ENCODE peak calls at places on chromosomes 4 and X, in six cellular contexts. P, G, D, Y, V and F are unnamed samples.

GRCh38 chr4:89283975-89284556 is 23.5 kb downstream of the GPRIN3 start:
- DNase-seq in Y (no peak), D (no peak), G (no peak), P (no peak), V (no peak), F (no peak)

GRCh38 chr4:78347527-78347926 is 204.0 kb upstream of the ANXA3 start:
- DNase-seq in G (no peak), V (no peak), D (no peak), P (no peak), Y (no peak), F (no peak)

GRCh38 chr4:8009710-8010534 is 70.3 kb upstream of the AFAP1 start:
- DNase-seq in P (no peak), V (no peak), D (no peak), G (no peak), Y (no peak), F (no peak)

GRCh38 chrX:72569786-72570185 is 2.9 kb downstream of the HDAC8 start:
- DNase-seq in G (no peak), V (peak), P (no peak), Y (no peak), D (no peak), F (peak)

GRCh38 chrX:38513087-38513742 is 48.1 kb upstream of the TSPAN7 start:
- DNase-seq in Y (no peak), V (no peak), P (no peak), D (peak), G (no peak), F (no peak)

GRCh38 chr4:185396724-185397402 is at the start of gene ANKRD37:
- DNase-seq in V (peak), G (no peak), D (peak), P (no peak), Y (peak), F (peak)

GRCh38 chr4:14583331-14583730 is 418.9 kb upstream of the CPEB2 start:
- DNase-seq in D (no peak), V (no peak), Y (no peak), G (no peak), P (no peak), F (no peak)

GRCh38 chr4:8233672-8234484 is 34.8 kb downstream of the SH3TC1 start:
- DNase-seq in V (no peak), P (no peak), G (no peak), D (no peak), Y (no peak), F (no peak)

GRCh38 chr4:20305976-20306375 is 54.3 kb downstream of the SLIT2 start:
- DNase-seq in Y (no peak), P (no peak), G (no peak), D (peak), V (peak), F (peak)

GRCh38 chr4:1297023-1297395 is 7.3 kb downstream of the MAEA start:
- DNase-seq in G (no peak), P (no peak), D (no peak), V (no peak), Y (no peak), F (no peak)

GRCh38 chrX:39688576-39689373 is 409.0 kb downstream of the BCOR start:
- DNase-seq in G (peak), V (peak), Y (peak), P (no peak), D (peak), F (peak)

GRCh38 chr4:72295966-72296557 is 264.3 kb downstream of the NPFFR2 start:
- DNase-seq in D (peak), Y (no peak), V (peak), P (no peak), G (peak), F (peak)

GRCh38 chr4:53899544-53900274 is 164.7 kb downstream of the CHIC2 start:
- DNase-seq in Y (no peak), P (no peak), V (peak), D (no peak), G (no peak), F (peak)

GRCh38 chr4:39458505-39459300 is at the start of the genes LIAS and RPL9:
- DNase-seq in V (peak), G (peak), Y (peak), P (peak), D (peak), F (peak)

GRCh38 chr4:41539711-41540110 is 1.8 kb downstream of the LIMCH1 start:
- DNase-seq in V (no peak), P (no peak), D (peak), Y (no peak), G (no peak), F (no peak)

GRCh38 chrX:20252392-20253231 is 14.1 kb downstream of the RPS6KA3 start:
- DNase-seq in G (no peak), V (peak), P (peak), D (peak), Y (peak), F (peak)

GRCh38 chrX:9807355-9808182 is 21.3 kb downstream of the SHROOM2 start:
- DNase-seq in Y (no peak), D (no peak), P (no peak), G (no peak), V (no peak), F (no peak)

GRCh38 chr4:336099-336892 is 1.3 kb upstream of the ZNF141 start:
- DNase-seq in Y (peak), P (no peak), D (peak), V (peak), G (peak), F (no peak)

GRCh38 chrX:36534900-36535299 is 473.3 kb upstream of the FAM47C start:
- DNase-seq in G (no peak), D (no peak), V (no peak), Y (peak), P (no peak), F (no peak)

GRCh38 chr4:41413670-41414069 is 124.3 kb upstream of the LIMCH1 start:
- DNase-seq in Y (no peak), D (no peak), G (no peak), P (no peak), V (peak), F (no peak)

GRCh38 chr4:112765317-112765989 is 128.5 kb downstream of the LARP7 start:
- DNase-seq in D (peak), P (peak), G (peak), Y (no peak), V (peak), F (peak)

GRCh38 chr4:797066-797465 is 28.9 kb downstream of the CPLX1 start:
- DNase-seq in G (no peak), Y (no peak), V (no peak), P (no peak), D (no peak), F (no peak)

DNA sequence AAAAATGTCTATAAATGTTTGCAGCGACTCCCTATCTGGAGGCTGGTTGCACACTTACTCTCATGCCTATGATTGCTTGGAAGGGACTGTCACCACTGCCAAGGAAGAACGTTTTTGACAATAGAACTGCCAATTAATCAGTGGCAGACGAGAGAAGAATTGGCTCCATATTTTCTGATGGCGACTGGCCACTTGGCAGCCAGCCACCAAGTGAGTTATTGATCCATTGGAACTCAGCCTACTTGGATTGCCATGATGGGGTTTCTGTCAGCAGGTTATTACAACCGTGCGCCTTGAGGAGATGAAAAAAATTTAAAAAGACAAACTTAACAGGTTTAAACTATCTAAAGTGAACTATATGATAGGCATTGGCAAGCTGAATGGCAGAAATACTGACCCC is 47.4 kb downstream of the LINC00632 start:
- DNase-seq in D (no peak), V (no peak), P (no peak), Y (no peak), G (no peak), F (no peak)
- H3K14ac ChIP-seq in D (no peak), V (no peak), P (no peak), Y (no peak), G (no peak), F (no peak)

GRCh38 chrX:41045960-41046567 is 39.2 kb upstream of the USP9X start:
- DNase-seq in V (no peak), Y (peak), D (no peak), P (no peak), G (no peak), F (peak)
- H3K14ac ChIP-seq in V (no peak), Y (no peak), D (no peak), P (no peak), G (no peak), F (no peak)

DNA sequence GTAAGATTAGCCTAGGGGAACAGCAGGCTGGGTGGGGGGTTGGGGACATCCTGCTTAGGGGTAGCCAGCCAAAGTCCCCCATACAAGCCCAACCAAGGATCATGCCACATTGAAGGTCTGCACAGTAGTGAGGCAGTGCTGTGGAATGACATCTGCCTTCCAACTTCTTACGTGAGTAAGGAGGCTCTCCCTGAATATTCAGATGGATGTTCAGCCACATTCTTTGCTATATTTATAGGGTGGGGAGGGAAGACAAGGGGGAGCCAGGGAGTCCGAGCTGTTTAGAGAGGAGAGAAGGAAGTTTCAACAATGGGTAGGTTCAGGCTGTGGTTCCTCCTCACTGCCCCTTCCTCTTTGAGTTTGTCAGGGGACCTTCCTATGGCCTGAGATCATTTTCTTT is 29.7 kb downstream of the MSN start:
- DNase-seq in V (peak), P (no peak), Y (no peak), G (no peak), D (no peak), F (peak)
- H3K14ac ChIP-seq in V (no peak), P (no peak), Y (no peak), G (no peak), D (no peak), F (no peak)

GRCh38 chr4:47711183-47711582 is 126.7 kb downstream of the CORIN start:
- DNase-seq in V (no peak), Y (no peak), G (no peak), P (no peak), D (no peak), F (no peak)
- H3K14ac ChIP-seq in V (peak), Y (no peak), G (no peak), P (no peak), D (no peak), F (no peak)